ENCODE peak calls at places on chromosomes 2 and 18, in ten cellular contexts. Y is IMR-90, E is fibroblast of pulmonary artery, C is psoas muscle, V is fibroblast of mammary gland, Q is Caco-2, J is cardiac fibroblast, O is cardiac muscle cell, X is fibroblast of lung, D is retinal pigment epithelial cell. Z is an unnamed sample.

GRCh38 chr2:204160991-204161390 is 224.4 kb downstream of the ICOS start:
- DNase-seq in Y (no peak), E (no peak), C (no peak), V (no peak), Q (no peak), J (no peak), O (no peak), X (no peak), D (no peak), Z (no peak)

GRCh38 chr2:182248362-182248761 is 178.5 kb downstream of the PDE1A start:
- DNase-seq in Y (no peak), E (no peak), C (no peak), V (peak), Q (no peak), J (peak), O (no peak), X (no peak), D (peak), Z (no peak)

GRCh38 chr2:129069875-129070594 is 751.4 kb upstream of the HS6ST1 start:
- DNase-seq in Y (no peak), E (no peak), C (no peak), V (no peak), Q (no peak), J (no peak), O (no peak), X (no peak), D (no peak), Z (peak)

GRCh38 chr2:24080721-24081120 is 3.9 kb downstream of the TP53I3 start:
- DNase-seq in Y (peak), E (no peak), C (no peak), V (no peak), Q (no peak), J (no peak), O (no peak), X (no peak), D (no peak), Z (no peak)

GRCh38 chr2:181686566-181687185 is 6.4 kb upstream of the NEUROD1 start:
- DNase-seq in Y (no peak), E (no peak), C (no peak), V (no peak), Q (no peak), J (no peak), O (no peak), X (no peak), D (no peak), Z (no peak)

GRCh38 chr2:124080281-124081153 is 55.4 kb downstream of the CNTNAP5 start:
- DNase-seq in Y (no peak), E (peak), C (no peak), V (no peak), Q (no peak), J (no peak), O (no peak), X (no peak), D (no peak), Z (peak)

GRCh38 chr2:85888020-85888744 is 608 bp downstream of the ST3GAL5 start:
- DNase-seq in Y (no peak), E (peak), C (peak), V (no peak), Q (no peak), J (peak), O (peak), X (no peak), D (no peak), Z (no peak)

GRCh38 chr2:64400733-64401500 is 53.0 kb upstream of the LGALSL start:
- DNase-seq in Y (no peak), E (no peak), C (no peak), V (no peak), Q (no peak), J (no peak), O (no peak), X (no peak), D (no peak), Z (no peak)

GRCh38 chr2:19720306-19720705 is 181.5 kb downstream of the TTC32 start:
- DNase-seq in Y (no peak), E (no peak), C (no peak), V (no peak), Q (no peak), J (no peak), O (no peak), X (no peak), D (no peak), Z (no peak)

GRCh38 chr2:171529914-171530313 is 7.6 kb downstream of the CYBRD1 start:
- DNase-seq in Y (no peak), E (peak), C (no peak), V (peak), Q (peak), J (peak), O (no peak), X (no peak), D (no peak), Z (no peak)

GRCh38 chr2:175877845-175878563 is 124.1 kb downstream of the LNPK start:
- DNase-seq in Y (peak), E (peak), C (no peak), V (peak), Q (no peak), J (peak), O (no peak), X (peak), D (no peak), Z (no peak)

GRCh38 chr2:3728104-3729054 is 25.0 kb downstream of the DCDC2C start:
- DNase-seq in Y (peak), E (peak), C (no peak), V (peak), Q (peak), J (peak), O (peak), X (peak), D (no peak), Z (peak)

GRCh38 chr2:204380141-204380881 is 165.0 kb upstream of the PARD3B start:
- DNase-seq in Y (no peak), E (no peak), C (no peak), V (no peak), Q (no peak), J (no peak), O (no peak), X (no peak), D (no peak), Z (no peak)

GRCh38 chr2:188902906-188903305 is 71.3 kb upstream of the COL3A1 start:
- DNase-seq in Y (peak), E (peak), C (no peak), V (peak), Q (no peak), J (peak), O (no peak), X (peak), D (no peak), Z (no peak)

GRCh38 chr2:225543626-225544025 is 144.1 kb downstream of the NYAP2 start:
- DNase-seq in Y (no peak), E (no peak), C (no peak), V (no peak), Q (no peak), J (no peak), O (no peak), X (no peak), D (no peak), Z (no peak)

GRCh38 chr18:52333860-52334259 is 6.1 kb upstream of the DCC start:
- DNase-seq in Y (no peak), E (no peak), C (no peak), V (no peak), Q (no peak), J (no peak), O (no peak), X (no peak), D (no peak), Z (no peak)

GRCh38 chr2:221502270-221502973 is 69.7 kb downstream of the EPHA4 start:
- DNase-seq in Y (peak), E (peak), C (no peak), V (peak), Q (no peak), J (peak), O (no peak), X (peak), D (no peak), Z (no peak)

GRCh38 chr2:207239222-207239674 is 73.5 kb upstream of the KLF7 start:
- DNase-seq in Y (peak), E (peak), C (peak), V (peak), Q (no peak), J (peak), O (no peak), X (peak), D (peak), Z (no peak)

GRCh38 chr2:40450066-40450841 is 1.6 kb downstream of the SLC8A1 start:
- DNase-seq in Y (peak), E (peak), C (no peak), V (peak), Q (no peak), J (peak), O (peak), X (peak), D (peak), Z (no peak)

GRCh38 chr2:99469394-99469793 is 20.4 kb downstream of the REV1 start:
- DNase-seq in Y (no peak), E (no peak), C (no peak), V (no peak), Q (no peak), J (no peak), O (no peak), X (no peak), D (no peak), Z (no peak)

GRCh38 chr2:197793456-197793855 is 8.3 kb upstream of the BOLL start:
- DNase-seq in Y (no peak), E (no peak), C (no peak), V (no peak), Q (no peak), J (no peak), O (no peak), X (no peak), D (no peak), Z (no peak)

GRCh38 chr2:201271917-201272316 is 11.6 kb downstream of the CASP8 start:
- DNase-seq in Y (no peak), E (no peak), C (no peak), V (no peak), Q (no peak), J (no peak), O (no peak), X (no peak), D (no peak), Z (no peak)

GRCh38 chr2:147588191-147588590 is 256.6 kb upstream of the ACVR2A start:
- DNase-seq in Y (peak), E (no peak), C (no peak), V (peak), Q (no peak), J (peak), O (no peak), X (peak), D (peak), Z (no peak)

GRCh38 chr18:23281626-23282436 is 146.5 kb downstream of the CABLES1 start:
- DNase-seq in Y (no peak), E (no peak), C (no peak), V (no peak), Q (no peak), J (no peak), O (no peak), X (peak), D (no peak), Z (no peak)

GRCh38 chr2:120743657-120744056 is 8.0 kb downstream of the GLI2 start:
- DNase-seq in Y (no peak), E (no peak), C (no peak), V (no peak), Q (no peak), J (no peak), O (no peak), X (no peak), D (no peak), Z (no peak)

GRCh38 chr2:85049236-85049635 is 78.3 kb downstream of the KCMF1 start:
- DNase-seq in Y (no peak), E (no peak), C (no peak), V (no peak), Q (no peak), J (no peak), O (no peak), X (no peak), D (no peak), Z (no peak)

GRCh38 chr18:41096504-41096903 is 858.5 kb upstream of the PIK3C3 start:
- DNase-seq in Y (peak), E (peak), C (no peak), V (peak), Q (no peak), J (peak), O (peak), X (peak), D (peak), Z (peak)

GRCh38 chr2:41720702-41721344 is 327.0 kb upstream of the PKDCC start:
- DNase-seq in Y (peak), E (peak), C (no peak), V (peak), Q (no peak), J (peak), O (no peak), X (peak), D (no peak), Z (no peak)

GRCh38 chr2:81097361-81097760 is 792.8 kb upstream of the LRRTM1 start:
- DNase-seq in Y (no peak), E (no peak), C (no peak), V (no peak), Q (no peak), J (no peak), O (no peak), X (no peak), D (no peak), Z (no peak)

GRCh38 chr18:5582054-5582453 is 38.3 kb upstream of the EPB41L3 start:
- DNase-seq in Y (peak), E (peak), C (no peak), V (peak), Q (no peak), J (peak), O (peak), X (peak), D (no peak), Z (no peak)

GRCh38 chr18:58235001-58235436 is 191.0 kb downstream of the NEDD4L start:
- DNase-seq in Y (no peak), E (no peak), C (no peak), V (no peak), Q (peak), J (no peak), O (no peak), X (no peak), D (no peak), Z (peak)

GRCh38 chr2:64023485-64024258 is 4.4 kb upstream of the VPS54 start:
- DNase-seq in Y (no peak), E (no peak), C (no peak), V (no peak), Q (peak), J (no peak), O (no peak), X (no peak), D (no peak), Z (no peak)

GRCh38 chr18:72128649-72129048 is 415.5 kb downstream of the CBLN2 start:
- DNase-seq in Y (no peak), E (peak), C (no peak), V (no peak), Q (no peak), J (no peak), O (no peak), X (peak), D (peak), Z (no peak)

DNA sequence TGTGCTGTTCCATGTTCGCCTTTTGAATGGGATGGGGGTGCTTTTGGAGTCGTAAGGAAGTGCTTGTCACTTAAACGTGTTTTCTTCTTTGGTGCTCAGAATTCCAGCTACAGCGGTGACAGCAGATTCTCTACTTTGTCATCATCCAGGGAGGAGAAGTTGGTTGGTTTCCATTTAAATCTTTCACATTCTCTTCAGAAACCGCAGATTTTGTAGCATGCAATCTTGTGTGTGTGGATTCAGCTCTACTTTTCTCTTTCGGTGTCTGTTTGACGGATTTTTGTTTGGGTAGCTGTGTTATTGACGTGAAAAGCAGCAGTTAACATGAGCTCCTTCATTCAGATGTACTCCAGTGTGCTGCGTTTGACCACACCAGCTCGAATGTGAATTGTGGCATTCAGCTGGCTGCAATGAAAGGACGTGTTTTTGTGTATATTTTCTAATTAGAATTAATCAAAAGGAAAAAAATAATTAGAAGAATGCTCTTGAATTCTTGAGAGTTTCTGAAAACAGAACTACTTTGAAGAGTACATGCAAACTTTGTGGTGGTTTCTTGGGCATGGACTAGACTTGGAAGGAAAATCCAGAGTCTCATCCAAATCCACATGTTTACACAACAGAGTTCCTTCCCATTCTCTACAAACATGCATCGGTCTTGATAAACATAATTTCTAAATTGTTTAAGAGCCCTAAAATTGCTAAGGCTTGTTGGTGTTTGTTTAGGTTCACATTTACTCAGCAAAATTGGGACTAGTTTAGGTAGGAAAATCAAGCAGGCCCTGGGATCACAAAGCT is 68.7 kb upstream of the RBM44 start:
- DNase-seq in Y (no peak), E (no peak), C (no peak), V (no peak), Q (no peak), J (no peak), O (no peak), X (peak), D (no peak), Z (no peak)
- H3K4me3 ChIP-seq in Y (no peak), E (no peak), C (peak), V (no peak), Q (no peak), J (no peak), O (no peak), X (no peak), D (no peak), Z (no peak)

DNA sequence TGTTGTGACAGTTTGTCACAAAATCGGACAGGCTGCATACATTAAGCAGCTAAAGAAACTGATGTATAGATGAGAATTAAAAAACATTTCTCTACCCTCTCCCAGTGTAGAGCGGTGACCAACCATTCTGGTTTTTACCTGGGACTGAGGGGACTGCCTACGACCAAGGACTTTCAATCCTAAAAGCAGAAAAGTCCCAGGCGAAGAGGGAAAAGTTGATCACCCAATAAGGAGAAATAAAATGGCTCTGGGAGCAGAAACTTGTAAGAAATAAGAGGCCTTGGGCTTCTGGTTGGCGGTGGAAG is 30.9 kb upstream of the YPEL5 start:
- DNase-seq in Y (no peak), E (no peak), C (no peak), V (no peak), Q (no peak), J (no peak), O (no peak), X (no peak), D (no peak), Z (no peak)
- TF ChIP-seq CTCF in Y (no peak), E (no peak), C (no peak), V (no peak), Q (no peak), J (no peak), O (no peak), X (no peak), D (no peak), Z (no peak)

DNA sequence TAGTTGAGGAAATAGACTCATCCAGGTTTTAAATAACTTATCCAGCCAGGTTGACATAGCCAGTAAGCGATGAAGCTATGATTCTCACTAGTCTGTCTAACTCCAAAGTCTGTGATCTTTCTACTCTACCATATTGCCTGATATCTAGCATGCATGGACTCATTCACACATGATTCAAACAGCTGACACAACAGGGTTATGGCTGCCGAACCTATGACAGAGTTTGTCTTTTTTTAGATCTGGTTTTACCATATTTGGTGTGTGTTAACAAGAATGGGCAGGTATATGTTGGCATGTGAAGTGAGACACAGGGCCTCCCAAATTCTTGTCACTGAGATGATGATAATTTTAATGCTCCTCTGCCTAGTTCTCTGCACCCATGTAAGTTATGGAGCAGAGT is 210.6 kb downstream of the BABAM2 start:
- DNase-seq in Y (peak), E (peak), C (no peak), V (no peak), Q (no peak), J (peak), O (no peak), X (peak), D (no peak), Z (no peak)
- H3K4me3 ChIP-seq in Y (no peak), E (no peak), C (no peak), V (no peak), Q (no peak), J (no peak), O (no peak), X (no peak), D (no peak), Z (no peak)

DNA sequence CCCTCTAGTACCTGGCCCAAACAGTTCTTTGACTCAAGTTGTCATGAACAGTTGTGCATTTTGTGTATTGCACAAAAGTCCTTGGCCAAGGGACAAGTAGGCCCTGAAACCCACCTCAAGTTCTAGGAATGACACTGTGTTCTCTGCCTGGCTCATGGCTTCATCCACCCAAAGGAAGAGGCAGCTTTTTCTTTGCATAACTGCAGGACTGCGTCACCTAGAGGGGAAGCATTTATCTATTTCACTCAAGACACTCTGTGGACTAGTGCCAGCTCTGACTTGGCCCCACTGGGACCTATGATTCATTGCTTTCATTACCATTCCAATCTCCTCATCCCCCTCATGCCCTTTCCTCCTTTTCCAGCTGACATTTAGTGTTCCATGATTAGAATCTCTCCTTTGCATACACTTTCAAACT is 119.3 kb upstream of the SIX2 start:
- DNase-seq in Y (peak), E (peak), C (peak), V (peak), Q (no peak), J (peak), O (no peak), X (peak), D (peak), Z (no peak)
- TF ChIP-seq CTCF in Y (no peak), E (peak), C (no peak), V (peak), Q (no peak), J (no peak), O (peak), X (no peak), D (no peak), Z (no peak)

GRCh38 chr2:105176429-105176828 is 65.1 kb upstream of the GPR45 start:
- DNase-seq in Y (no peak), E (no peak), C (no peak), V (no peak), Q (no peak), J (no peak), O (no peak), X (no peak), D (no peak), Z (no peak)

GRCh38 chr2:105177008-105177407 is 64.5 kb upstream of the GPR45 start:
- DNase-seq in Y (no peak), E (no peak), C (no peak), V (no peak), Q (no peak), J (no peak), O (no peak), X (no peak), D (no peak), Z (no peak)

GRCh38 chr2:105179469-105180372 is 61.8 kb upstream of the GPR45 start:
- DNase-seq in Y (peak), E (peak), C (peak), V (peak), Q (peak), J (peak), O (peak), X (peak), D (peak), Z (peak)

GRCh38 chr2:105175231-105175630 is 66.3 kb upstream of the GPR45 start:
- DNase-seq in Y (no peak), E (no peak), C (no peak), V (no peak), Q (no peak), J (no peak), O (no peak), X (peak), D (no peak), Z (peak)

GRCh38 chr2:105177546-105178254 is 63.8 kb upstream of the GPR45 start:
- DNase-seq in Y (no peak), E (no peak), C (no peak), V (no peak), Q (no peak), J (no peak), O (no peak), X (no peak), D (no peak), Z (no peak)
- H3K4me3 ChIP-seq in Y (no peak), E (no peak), C (no peak), V (no peak), Q (no peak), J (no peak), O (no peak), X (no peak), D (no peak), Z (no peak)

DNA sequence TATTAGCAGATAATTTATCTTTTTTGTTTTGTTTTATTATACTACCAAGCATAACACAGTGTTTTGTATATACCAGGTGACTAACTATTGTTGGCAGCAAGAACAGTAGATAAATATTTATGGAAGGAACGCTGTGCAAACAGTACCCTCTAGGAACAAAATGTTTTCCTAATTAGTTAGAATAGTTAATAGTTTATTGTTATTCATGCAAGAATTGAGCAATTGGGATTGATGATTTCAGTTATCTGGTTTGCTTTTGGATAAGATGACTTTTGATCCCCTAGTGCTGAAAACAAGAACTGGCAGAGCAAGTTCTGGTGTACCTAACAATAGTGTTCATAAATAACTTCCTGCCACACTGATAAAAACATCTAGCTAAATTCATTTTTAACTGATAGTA is 323.3 kb downstream of the TGIF1 start:
- DNase-seq in Y (peak), E (peak), C (no peak), V (peak), Q (peak), J (peak), O (no peak), X (no peak), D (no peak), Z (peak)
- TF ChIP-seq CTCF in Y (no peak), E (peak), C (no peak), V (peak), Q (peak), J (peak), O (peak), X (no peak), D (no peak), Z (no peak)

Z was measured in LNCaP clone FGC.